ENCODE peak calls at places on chromosome 4, in six cellular contexts. P is neural crest cell, D is lower leg skin, X is ovary, Z is brain microvascular endothelial cell, Y is ascending aorta. K is an unnamed sample.
A peak's percentile ranks its signal among the peaks of the same experiment; 100 is the strongest.

GRCh38 chr4:48360285-48360965 is 19.1 kb downstream of the SLAIN2 start:
- DNase-seq in Y (no peak), P (no peak), D (no peak), X (no peak), Z (peak; percentile 85), K (no peak)

GRCh38 chr4:164807611-164808010 is 53.7 kb downstream of the SMIM31 start:
- DNase-seq in D (no peak), X (no peak), P (no peak), Y (no peak), Z (peak; percentile 16), K (no peak)

GRCh38 chr4:186939766-186940165 is 216.1 kb upstream of the FAT1 start:
- DNase-seq in Y (no peak), P (no peak), D (no peak), Z (no peak), X (no peak), K (no peak)

GRCh38 chr4:158809611-158810486 is 41.0 kb downstream of the FNIP2 start:
- DNase-seq in Z (peak; percentile 95), D (peak; percentile 72), Y (no peak), P (no peak), X (no peak), K (peak; percentile 81)

GRCh38 chr4:176286728-176287127 is 17.7 kb upstream of the ASB5 start:
- DNase-seq in X (no peak), P (no peak), Z (no peak), Y (no peak), D (no peak), K (no peak)

GRCh38 chr4:39865280-39865679 is 112.4 kb downstream of the PDS5A start:
- DNase-seq in D (no peak), Z (no peak), X (no peak), Y (no peak), P (no peak), K (no peak)

GRCh38 chr4:125642645-125643044 is 327.9 kb downstream of the FAT4 start:
- DNase-seq in Y (no peak), X (no peak), Z (no peak), P (no peak), D (no peak), K (no peak)

GRCh38 chr4:24768604-24769003 is 26.8 kb upstream of the SOD3 start:
- DNase-seq in D (no peak), Y (no peak), Z (no peak), X (no peak), P (no peak), K (no peak)

GRCh38 chr4:10311939-10312338 is 145.3 kb downstream of the ZNF518B start:
- DNase-seq in X (no peak), P (no peak), Z (no peak), D (no peak), Y (no peak), K (no peak)

GRCh38 chr4:76589402-76589801 is 154.4 kb downstream of the SHROOM3 start:
- DNase-seq in D (no peak), Y (no peak), P (no peak), Z (no peak), X (no peak), K (no peak)

GRCh38 chr4:138458751-138459150 is 216.6 kb upstream of the SLC7A11 start:
- DNase-seq in Z (no peak), Y (no peak), D (no peak), X (no peak), P (no peak), K (no peak)

GRCh38 chr4:125546272-125546671 is 231.5 kb downstream of the FAT4 start:
- DNase-seq in D (no peak), Y (no peak), Z (no peak), X (no peak), P (no peak), K (no peak)

GRCh38 chr4:76964769-76965168 is 15.2 kb downstream of the SEPTIN11 start:
- DNase-seq in D (no peak), Y (no peak), Z (no peak), X (no peak), P (no peak), K (no peak)

GRCh38 chr4:74166135-74166534 is 8.2 kb downstream of the MTHFD2L start:
- DNase-seq in Y (no peak), Z (no peak), P (no peak), X (no peak), D (no peak), K (no peak)

GRCh38 chr4:82698412-82698811 is 100.2 kb downstream of the SCD5 start:
- DNase-seq in Y (no peak), P (no peak), Z (no peak), D (no peak), X (no peak), K (no peak)

GRCh38 chr4:178955614-178956013 is 1513.4 kb upstream of the AGA start:
- DNase-seq in Y (no peak), Z (no peak), P (no peak), X (no peak), D (no peak), K (no peak)

GRCh38 chr4:149441338-149441737 is 374.3 kb downstream of the IQCM start:
- DNase-seq in Z (peak; percentile 24), X (no peak), P (no peak), Y (no peak), D (no peak), K (no peak)

GRCh38 chr4:96916731-96917130 is 1076.8 kb downstream of the PDHA2 start:
- DNase-seq in X (no peak), D (no peak), Z (no peak), Y (no peak), P (peak; percentile 1), K (no peak)

GRCh38 chr4:138595731-138596465 is 353.7 kb upstream of the SLC7A11 start:
- DNase-seq in D (no peak), Z (no peak), X (no peak), P (no peak), Y (no peak), K (no peak)

GRCh38 chr4:146062325-146062715 is 113.2 kb upstream of the LSM6 start:
- DNase-seq in Z (no peak), P (no peak), X (no peak), Y (no peak), D (no peak), K (no peak)

GRCh38 chr4:11312389-11312788 is 116.3 kb downstream of the HS3ST1 start:
- DNase-seq in P (no peak), Z (peak; percentile 29), D (no peak), X (no peak), Y (no peak), K (no peak)

GRCh38 chr4:34633216-34633615 is 1611.1 kb downstream of the ARAP2 start:
- DNase-seq in Y (no peak), D (no peak), Z (no peak), X (no peak), P (no peak), K (no peak)

GRCh38 chr4:152325831-152326230 is 210.1 kb downstream of the FBXW7 start:
- DNase-seq in X (no peak), P (no peak), Z (no peak), D (no peak), Y (no peak), K (no peak)

GRCh38 chr4:113952452-113953029 is 26.9 kb downstream of the ARSJ start:
- DNase-seq in P (peak; percentile 45), X (no peak), Z (peak; percentile 74), Y (no peak), D (no peak), K (no peak)

DNA sequence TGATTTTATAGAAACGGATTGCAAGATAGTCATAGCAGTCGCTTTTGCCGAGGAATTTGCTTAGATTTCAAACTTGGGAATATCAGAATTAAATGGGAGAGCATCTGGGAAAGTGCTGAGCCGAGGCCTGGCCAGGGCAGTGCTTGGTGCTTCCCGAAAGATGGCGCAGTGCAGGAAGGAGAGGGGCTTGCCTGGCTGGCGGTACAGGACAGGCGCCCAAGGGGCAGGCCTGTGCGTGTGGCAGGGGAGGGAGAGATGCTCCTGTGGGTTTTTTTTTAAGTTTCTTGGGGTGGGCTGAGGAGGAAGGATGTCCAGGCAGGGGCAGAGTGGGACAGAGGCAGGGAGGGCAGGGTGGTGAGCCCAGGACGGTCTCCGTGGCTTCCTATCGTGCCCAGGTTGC is 241.1 kb downstream of the AFAP1 start:
- DNase-seq in Z (no peak), X (peak; percentile 53), Y (no peak), D (no peak), P (no peak), K (no peak)
- TF ChIP-seq CTCF in Z (peak; percentile 11), X (no peak), Y (no peak), D (no peak), P (no peak), K (no peak)

DNA sequence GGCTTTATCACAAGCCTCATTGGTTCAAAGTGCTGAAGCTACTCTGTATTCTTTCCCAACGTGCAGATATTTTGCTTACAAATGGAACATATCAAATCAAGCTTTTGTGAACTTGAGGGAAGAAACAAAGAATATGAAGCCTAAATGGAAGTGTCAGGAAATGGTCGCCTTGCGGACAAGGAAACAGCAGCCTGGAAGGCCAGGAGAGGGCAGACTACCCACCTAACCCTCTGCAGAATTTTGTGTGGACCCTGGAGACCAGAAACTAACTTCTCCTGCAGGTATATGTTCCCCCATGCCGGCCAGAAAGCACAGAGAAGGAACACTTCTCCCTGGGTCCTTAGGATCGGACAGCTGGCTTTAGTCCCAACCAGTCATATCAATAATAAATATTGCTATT is 1425.8 kb downstream of the PCDH7 start:
- DNase-seq in X (no peak), Y (no peak), Z (no peak), P (no peak), D (no peak), K (no peak)
- TF ChIP-seq CTCF in X (no peak), Y (no peak), Z (peak; percentile 4), P (no peak), D (no peak), K (no peak)

GRCh38 chr4:37827030-37827705 is 682 bp downstream of the PGM2 start:
- DNase-seq in Y (no peak), X (no peak), Z (peak; percentile 68), D (no peak), P (no peak), K (no peak)

GRCh38 chr4:37828843-37829242 is 2.4 kb downstream of the PGM2 start:
- DNase-seq in D (no peak), Z (no peak), X (no peak), Y (no peak), P (no peak), K (no peak)

GRCh38 chr4:37827802-37828321 is 1.4 kb downstream of the PGM2 start:
- DNase-seq in P (no peak), Z (no peak), X (no peak), D (no peak), Y (no peak), K (no peak)

GRCh38 chr4:37825943-37826281 is 574 bp upstream of the PGM2 start:
- DNase-seq in P (peak; percentile 12), D (no peak), Z (peak; percentile 12), Y (no peak), X (peak; percentile 21), K (no peak)

GRCh38 chr4:37826282-37827029 is at the start of gene PGM2:
- DNase-seq in P (peak; percentile 69), D (peak; percentile 84), Z (peak; percentile 79), X (peak; percentile 87), Y (peak; percentile 63), K (peak; percentile 75)
- TF ChIP-seq CTCF in P (no peak), D (no peak), Z (peak; percentile 15), X (no peak), Y (no peak), K (no peak)

GRCh38 chr4:155367608-155368007 is 9.2 kb downstream of the MAP9 start:
- DNase-seq in Y (no peak), D (no peak), X (no peak), Z (no peak), P (no peak), K (no peak)

GRCh38 chr4:155376387-155377268 is at the start of gene MAP9:
- DNase-seq in Z (peak; percentile 97), Y (peak; percentile 73), X (peak; percentile 83), P (peak; percentile 83), D (peak; percentile 49), K (peak; percentile 58)

GRCh38 chr4:155377281-155377680 is 516 bp upstream of the MAP9 start:
- DNase-seq in X (no peak), D (no peak), Y (no peak), Z (peak; percentile 29), P (no peak), K (no peak)

GRCh38 chr4:155371432-155372043 is 5.2 kb downstream of the MAP9 start:
- DNase-seq in Y (no peak), X (no peak), D (no peak), P (no peak), Z (no peak), K (no peak)
- TF ChIP-seq CTCF in Y (peak; percentile 46), X (no peak), D (no peak), P (peak; percentile 79), Z (no peak), K (peak; percentile 44)

K was measured in CD14-positive monocyte.